ENCODE peak calls at places on chromosomes 16 and 17, in six cellular contexts. H is effector memory CD4-positive, alpha-beta T cell; M is ascending aorta; Q is Peyer's patch; J is colonic mucosa; E is cardiac muscle cell. F is an unnamed sample. For H3K4me1, the result is how much of the 10 kb centered on the place peaks cover.

GRCh38 chr17:38352245-38353083 is 820 bp downstream of the SOCS7 start:
- DNase-seq in H (no peak), M (peak), Q (peak), J (peak), E (peak), F (peak)

GRCh38 chr16:12498077-12498476 is 305.6 kb downstream of the CPPED1 start:
- DNase-seq in H (no peak), M (no peak), Q (no peak), J (no peak), E (no peak), F (no peak)

GRCh38 chr17:52106638-52107261 is 51.8 kb downstream of the CA10 start:
- DNase-seq in H (no peak), M (no peak), Q (no peak), J (peak), E (peak), F (peak)

GRCh38 chr16:13923703-13924298 is 3.8 kb downstream of the ERCC4 start:
- DNase-seq in H (no peak), M (no peak), Q (no peak), J (no peak), E (peak), F (no peak)

GRCh38 chr16:47876494-47876893 is 279.3 kb downstream of the ABCC12 start:
- DNase-seq in H (no peak), M (no peak), Q (no peak), J (no peak), E (no peak), F (no peak)

GRCh38 chr17:66985838-66986237 is 21.3 kb downstream of the CACNG4 start:
- DNase-seq in H (no peak), M (no peak), Q (no peak), J (no peak), E (no peak), F (no peak)

GRCh38 chr17:28644782-28645575 is at the start of gene BLTP2:
- DNase-seq in H (peak), M (peak), Q (peak), J (peak), E (peak), F (peak)

GRCh38 chr16:57667069-57667525 is 1.0 kb upstream of the ADGRG3 start:
- DNase-seq in H (no peak), M (no peak), Q (no peak), J (no peak), E (no peak), F (no peak)

GRCh38 chr17:31595076-31595475 is 203.6 kb downstream of the RAB11FIP4 start:
- DNase-seq in H (no peak), M (no peak), Q (no peak), J (no peak), E (no peak), F (no peak)

GRCh38 chr16:82192665-82193064 is 22.6 kb upstream of the MPHOSPH6 start:
- DNase-seq in H (no peak), M (no peak), Q (no peak), J (no peak), E (peak), F (no peak)

GRCh38 chr17:83109793-83110645 is 30.6 kb downstream of the METRNL start:
- DNase-seq in H (no peak), M (peak), Q (peak), J (peak), E (peak), F (no peak)

GRCh38 chr16:75288596-75289120 is 37.2 kb upstream of the BCAR1 start:
- DNase-seq in H (peak), M (no peak), Q (peak), J (no peak), E (no peak), F (peak)

GRCh38 chr16:10946308-10946707 is 1.9 kb downstream of the CLEC16A start:
- DNase-seq in H (no peak), M (no peak), Q (no peak), J (no peak), E (peak), F (no peak)

GRCh38 chr16:64615647-64616280 is 506.1 kb downstream of the CDH11 start:
- DNase-seq in H (no peak), M (no peak), Q (no peak), J (peak), E (peak), F (no peak)

GRCh38 chr17:41977991-41978390 is 11.4 kb downstream of the CNP start:
- DNase-seq in H (no peak), M (no peak), Q (no peak), J (no peak), E (no peak), F (no peak)

GRCh38 chr17:2883544-2884203 is 87.4 kb downstream of the RAP1GAP2 start:
- DNase-seq in H (no peak), M (no peak), Q (no peak), J (no peak), E (peak), F (no peak)

GRCh38 chr17:54781389-54781788 is 119.3 kb upstream of the TOM1L1 start:
- DNase-seq in H (no peak), M (no peak), Q (no peak), J (no peak), E (no peak), F (no peak)

DNA sequence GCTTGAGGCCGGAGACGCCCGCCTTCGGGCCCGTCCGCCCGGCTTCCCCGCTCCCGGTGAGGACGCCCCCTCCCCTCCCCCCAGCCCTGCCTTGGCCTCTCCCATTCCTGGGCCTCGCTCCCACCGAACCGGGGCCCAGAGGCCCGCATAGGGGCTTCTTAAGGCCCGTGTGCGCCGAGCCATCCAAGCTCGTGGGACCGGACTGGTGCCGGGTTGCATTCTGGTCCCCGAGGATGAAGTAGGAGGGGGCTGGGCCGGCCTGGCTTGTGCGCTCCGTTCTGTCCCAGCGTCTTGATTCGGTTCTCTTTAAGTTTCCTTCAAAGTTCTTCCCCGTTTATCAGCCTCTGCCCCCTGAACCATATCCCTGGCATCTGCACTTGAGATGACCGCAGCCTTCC is 488 bp downstream of the SENP3 start:
- DNase-seq in H (no peak), M (no peak), Q (no peak), J (no peak), E (no peak), F (no peak)
- H3K4me1 ChIP-seq in H (under half), M (under half), Q (under half), J (under half), E (under half), F (half or more)

GRCh38 chr16:8941718-8942344 is 21.9 kb downstream of the USP7 start:
- DNase-seq in H (no peak), M (no peak), Q (no peak), J (no peak), E (no peak), F (no peak)
- H3K4me1 ChIP-seq in H (under half), M (under half), Q (under half), J (under half), E (under half), F (under half)

GRCh38 chr17:17345686-17346427 is 42.7 kb downstream of the NT5M start:
- DNase-seq in H (no peak), M (peak), Q (no peak), J (no peak), E (no peak), F (no peak)
- H3K4me1 ChIP-seq in H (under half), M (under half), Q (under half), J (under half), E (under half), F (under half)

GRCh38 chr16:27314161-27314723 is 468 bp downstream of the IL4R start:
- DNase-seq in H (peak), M (peak), Q (peak), J (peak), E (peak), F (no peak)
- H3K4me1 ChIP-seq in H (under half), M (under half), Q (under half), J (under half), E (under half), F (half or more)

GRCh38 chr17:79950711-79951110 is 85.0 kb downstream of the TBC1D16 start:
- DNase-seq in H (no peak), M (peak), Q (no peak), J (no peak), E (no peak), F (no peak)
- H3K4me1 ChIP-seq in H (under half), M (under half), Q (under half), J (under half), E (under half), F (under half)

GRCh38 chr17:17051791-17052461 is 9.7 kb downstream of the MPRIP start:
- DNase-seq in H (no peak), M (peak), Q (no peak), J (peak), E (no peak), F (no peak)
- H3K4me1 ChIP-seq in H (under half), M (under half), Q (under half), J (under half), E (under half), F (under half)

GRCh38 chr17:81918762-81919545 is 978 bp upstream of the SIRT7 start:
- DNase-seq in H (no peak), M (no peak), Q (no peak), J (peak), E (no peak), F (no peak)
- H3K4me1 ChIP-seq in H (under half), M (under half), Q (under half), J (under half), E (under half), F (under half)

DNA sequence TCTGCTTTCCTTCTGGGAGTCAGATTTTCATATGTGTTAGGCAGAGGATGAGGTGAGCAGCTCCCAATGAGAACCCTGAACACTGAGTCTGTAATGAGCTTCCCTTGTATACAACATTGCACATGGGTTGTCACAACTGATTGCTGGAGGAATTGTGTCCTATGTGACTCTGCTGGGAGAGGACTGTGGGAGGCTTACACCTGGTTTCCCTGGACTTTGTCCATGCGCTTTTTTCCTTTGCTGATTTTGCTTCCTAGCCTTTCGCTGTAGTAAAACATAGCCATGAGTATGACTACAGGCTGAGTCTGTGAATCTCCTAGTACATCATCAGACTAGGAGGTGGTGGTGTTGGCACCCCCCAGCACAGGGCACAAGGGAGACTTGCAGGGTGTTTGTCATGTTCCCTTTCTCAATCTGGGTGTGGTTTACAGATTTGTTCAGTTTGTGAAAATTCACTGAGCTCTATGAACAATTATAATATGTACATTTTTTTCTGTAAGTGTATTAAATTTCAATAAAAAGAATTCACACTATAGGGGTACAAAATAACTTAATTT is 1.7 kb upstream of the PLK1 start:
- DNase-seq in H (no peak), M (no peak), Q (no peak), J (peak), E (no peak), F (no peak)
- H3K4me1 ChIP-seq in H (under half), M (under half), Q (under half), J (under half), E (under half), F (under half)